ENCODE peak calls at places on chromosomes 2 and 18, in ten cellular contexts. L, K, W, P, B, F, A, H, Q and S are unnamed samples.

GRCh38 chr2:144519934-144520717 is at the start of gene ZEB2:
- DNase-seq in F (no peak), Q (no peak), K (no peak), L (peak), H (peak), P (peak), A (peak), B (peak), W (peak), S (peak)

GRCh38 chr2:9423922-9424272 is 443 bp downstream of the CPSF3 start:
- DNase-seq in P (peak), H (no peak), L (no peak), K (no peak), F (no peak), W (no peak), A (peak), Q (no peak), B (no peak), S (no peak)

GRCh38 chr2:168237741-168238140 is 9.7 kb downstream of the STK39 start:
- DNase-seq in H (no peak), Q (no peak), K (no peak), P (peak), A (no peak), B (no peak), L (no peak), W (no peak), F (no peak), S (no peak)

GRCh38 chr2:212845941-212846340 is 305.5 kb downstream of the IKZF2 start:
- DNase-seq in L (no peak), H (no peak), K (no peak), F (no peak), B (no peak), P (peak), W (no peak), Q (no peak), A (no peak), S (no peak)

GRCh38 chr2:74464406-74464805 is 776 bp downstream of the MOGS start:
- DNase-seq in K (no peak), B (no peak), L (no peak), P (no peak), W (no peak), F (no peak), A (no peak), H (no peak), Q (no peak), S (no peak)

GRCh38 chr18:74083071-74083954 is 64.3 kb downstream of the FBXO15 start:
- DNase-seq in W (peak), A (no peak), B (no peak), H (no peak), K (no peak), L (no peak), F (no peak), Q (no peak), P (no peak), S (no peak)

GRCh38 chr18:32126538-32126937 is 34.9 kb downstream of the RNF138 start:
- DNase-seq in F (no peak), B (no peak), P (no peak), Q (no peak), K (no peak), H (no peak), A (no peak), W (no peak), L (no peak), S (no peak)

GRCh38 chr2:175158894-175159293 is 9.1 kb downstream of the ATF2 start:
- DNase-seq in H (no peak), L (no peak), Q (no peak), K (no peak), P (no peak), W (no peak), A (no peak), B (no peak), F (no peak), S (no peak)

GRCh38 chr2:58569460-58570185 is 328.5 kb upstream of the FANCL start:
- DNase-seq in L (no peak), W (no peak), K (no peak), Q (no peak), F (no peak), P (peak), A (no peak), B (no peak), H (peak), S (no peak)

GRCh38 chr2:223041527-223042109 is 10.4 kb upstream of the KCNE4 start:
- DNase-seq in K (peak), A (peak), P (peak), L (peak), Q (no peak), F (peak), B (peak), W (no peak), H (peak), S (peak)

GRCh38 chr18:69233465-69234054 is 167.1 kb upstream of the DOK6 start:
- DNase-seq in L (no peak), F (no peak), K (no peak), A (no peak), W (no peak), Q (no peak), B (no peak), H (no peak), P (peak), S (no peak)

GRCh38 chr2:14514001-14514400 is 118.5 kb upstream of the LRATD1 start:
- DNase-seq in L (no peak), K (no peak), W (no peak), P (no peak), B (no peak), A (no peak), H (no peak), F (no peak), Q (no peak), S (no peak)

GRCh38 chr2:58156780-58157179 is 84.3 kb downstream of the FANCL start:
- DNase-seq in P (peak), H (no peak), F (no peak), Q (no peak), W (no peak), B (no peak), A (no peak), K (no peak), L (no peak), S (no peak)

GRCh38 chr2:42978887-42979415 is 186.6 kb upstream of the HAAO start:
- DNase-seq in H (no peak), P (no peak), W (no peak), F (peak), A (no peak), K (no peak), Q (no peak), B (no peak), L (no peak), S (no peak)

GRCh38 chr2:105604938-105605337 is 139.8 kb upstream of the NCK2 start:
- DNase-seq in W (no peak), L (no peak), B (peak), Q (peak), A (no peak), F (no peak), P (peak), H (no peak), K (peak), S (no peak)

GRCh38 chr2:119544075-119545031 is at the start of gene CFAP221:
- DNase-seq in W (peak), P (peak), Q (no peak), B (peak), H (peak), L (peak), A (peak), F (peak), K (peak), S (no peak)

GRCh38 chr2:134278546-134278945 is 24.7 kb downstream of the MGAT5 start:
- DNase-seq in A (no peak), B (no peak), Q (no peak), P (no peak), L (no peak), W (no peak), K (no peak), H (no peak), F (no peak), S (no peak)

GRCh38 chr2:142946941-142947340 is 69.5 kb downstream of the KYNU start:
- DNase-seq in H (no peak), W (no peak), L (no peak), B (no peak), K (no peak), A (no peak), Q (no peak), P (peak), F (no peak), S (no peak)

GRCh38 chr2:47069628-47070154 is 85.4 kb downstream of the STPG4 start:
- DNase-seq in A (peak), B (peak), F (peak), W (peak), Q (peak), L (peak), H (peak), P (peak), K (peak), S (peak)

GRCh38 chr2:96770451-96770850 is 9.7 kb downstream of the CNNM4 start:
- DNase-seq in P (no peak), F (no peak), B (no peak), W (no peak), K (no peak), A (no peak), L (no peak), Q (no peak), H (no peak), S (no peak)
- H3K27ac ChIP-seq in P (no peak), F (no peak), B (no peak), W (no peak), K (no peak), A (peak), L (no peak), Q (peak), H (no peak), S (no peak)

DNA sequence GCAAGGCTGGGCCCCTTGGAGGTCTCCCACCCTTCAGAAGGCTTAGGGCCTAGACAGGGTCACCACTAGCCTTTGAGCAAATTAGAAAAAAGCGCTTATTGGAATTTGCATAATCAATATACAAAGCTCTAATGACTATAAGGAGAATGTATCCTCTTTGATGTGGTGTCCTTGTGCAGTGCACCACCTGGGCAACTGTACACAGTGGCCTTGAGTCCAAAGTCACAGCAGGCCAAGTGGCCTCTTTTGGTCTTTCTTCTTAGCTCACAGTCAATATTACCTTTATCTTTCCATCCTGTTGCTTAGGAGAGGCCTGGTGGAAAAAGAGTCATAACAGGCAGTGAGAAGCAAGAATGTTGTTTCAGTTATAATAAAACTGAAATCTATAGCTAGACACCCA is 19.7 kb upstream of the ST3GAL5 start:
- DNase-seq in L (no peak), B (no peak), K (no peak), F (no peak), H (no peak), A (no peak), Q (no peak), P (no peak), W (no peak), S (no peak)
- H3K27ac ChIP-seq in L (peak), B (no peak), K (no peak), F (no peak), H (no peak), A (no peak), Q (no peak), P (no peak), W (no peak), S (no peak)

GRCh38 chr18:66995270-66995669 is 391.4 kb upstream of the CDH19 start:
- DNase-seq in H (no peak), K (no peak), L (no peak), B (no peak), A (no peak), P (no peak), Q (no peak), W (no peak), F (no peak), S (no peak)

GRCh38 chr18:66994790-66995189 is 390.9 kb upstream of the CDH19 start:
- DNase-seq in A (no peak), P (no peak), Q (no peak), B (no peak), K (no peak), H (no peak), L (no peak), F (no peak), W (no peak), S (no peak)

GRCh38 chr18:66999003-66999402 is 395.1 kb upstream of the CDH19 start:
- DNase-seq in W (no peak), P (no peak), K (no peak), Q (no peak), F (no peak), A (no peak), L (no peak), H (no peak), B (no peak), S (no peak)

GRCh38 chr18:66990909-66991308 is 387.0 kb upstream of the CDH19 start:
- DNase-seq in H (no peak), Q (no peak), B (no peak), K (no peak), L (no peak), A (no peak), F (no peak), W (no peak), P (no peak), S (no peak)

DNA sequence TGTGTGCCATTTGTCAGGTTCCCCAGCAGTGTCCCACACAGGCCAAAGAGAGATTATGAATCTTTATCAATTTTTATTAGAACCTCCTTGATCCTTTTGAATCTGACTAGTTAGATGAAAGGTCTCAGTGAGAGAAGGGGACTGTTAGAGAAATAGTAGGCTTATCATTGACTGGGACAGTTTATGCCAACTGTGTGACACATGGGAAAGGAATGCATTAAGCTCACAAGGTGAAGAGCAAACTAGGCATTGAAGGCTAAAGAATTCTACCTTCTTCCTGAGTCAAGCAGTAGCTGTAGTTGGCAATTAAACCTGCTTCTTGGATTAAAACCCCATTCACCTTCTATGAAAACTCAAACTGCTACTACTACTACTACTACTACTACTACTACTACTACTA is 389.6 kb upstream of the CDH19 start:
- DNase-seq in F (no peak), A (no peak), B (no peak), Q (no peak), W (no peak), P (peak), K (no peak), H (peak), L (no peak), S (no peak)
- H3K27ac ChIP-seq in F (no peak), A (no peak), B (no peak), Q (no peak), W (no peak), P (no peak), K (no peak), H (peak), L (no peak), S (no peak)

DNA sequence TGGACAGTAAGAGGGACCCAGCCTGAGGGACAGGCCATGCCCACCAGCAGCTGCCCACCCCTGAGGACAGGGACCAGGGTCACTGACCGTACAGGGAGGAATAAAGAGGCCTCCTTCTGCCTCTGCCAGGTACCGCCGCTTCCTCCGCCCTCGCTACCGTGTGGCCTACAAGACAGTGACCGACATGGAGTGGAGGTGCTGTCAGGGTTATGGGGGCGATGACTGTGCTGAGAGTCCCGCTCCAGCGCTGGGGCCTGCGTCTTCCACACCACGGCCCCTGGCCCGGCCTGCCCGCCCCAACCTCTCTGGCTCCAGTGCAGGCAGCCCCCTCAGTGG is 2.2 kb downstream of the EMILIN1 start:
- DNase-seq in A (no peak), P (no peak), Q (no peak), B (no peak), K (no peak), W (no peak), F (peak), L (no peak), H (no peak), S (no peak)
- H3K27ac ChIP-seq in A (peak), P (peak), Q (peak), B (peak), K (peak), W (peak), F (peak), L (peak), H (peak), S (peak)

DNA sequence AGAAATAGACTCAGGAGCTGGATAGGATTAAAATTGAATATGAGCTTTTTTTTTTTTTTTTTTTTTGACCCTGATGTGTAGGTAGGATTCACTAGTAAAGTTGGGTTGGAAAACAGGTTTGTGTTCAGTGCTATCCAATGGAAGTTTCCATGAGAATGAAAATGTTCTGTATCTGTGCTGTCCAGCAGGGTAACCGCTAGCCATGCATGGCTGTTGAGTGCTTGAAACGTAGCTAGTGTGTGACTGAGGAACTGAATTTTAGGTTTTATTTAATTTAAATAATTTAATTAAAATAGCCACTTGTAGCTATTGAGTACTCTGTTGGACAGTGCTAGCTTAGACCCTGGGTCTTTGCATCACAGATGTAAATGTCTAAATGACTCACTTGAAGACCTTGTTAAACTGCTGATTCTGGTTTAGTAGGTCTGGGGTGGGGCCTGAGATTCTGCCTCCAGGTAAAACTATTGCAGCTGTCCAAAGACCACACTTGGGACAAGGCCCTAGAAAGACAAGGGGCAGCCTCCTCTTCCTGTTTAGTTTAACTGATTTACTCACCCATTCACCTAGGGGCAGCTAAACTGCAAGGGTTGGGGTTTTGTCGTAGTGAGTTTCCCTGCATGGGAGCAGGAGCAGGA is 84.7 kb upstream of the STON1 start:
- DNase-seq in H (peak), P (no peak), L (no peak), F (no peak), W (no peak), A (no peak), Q (no peak), K (no peak), B (no peak), S (no peak)
- H3K27ac ChIP-seq in H (peak), P (no peak), L (no peak), F (no peak), W (no peak), A (no peak), Q (no peak), K (no peak), B (no peak), S (no peak)

DNA sequence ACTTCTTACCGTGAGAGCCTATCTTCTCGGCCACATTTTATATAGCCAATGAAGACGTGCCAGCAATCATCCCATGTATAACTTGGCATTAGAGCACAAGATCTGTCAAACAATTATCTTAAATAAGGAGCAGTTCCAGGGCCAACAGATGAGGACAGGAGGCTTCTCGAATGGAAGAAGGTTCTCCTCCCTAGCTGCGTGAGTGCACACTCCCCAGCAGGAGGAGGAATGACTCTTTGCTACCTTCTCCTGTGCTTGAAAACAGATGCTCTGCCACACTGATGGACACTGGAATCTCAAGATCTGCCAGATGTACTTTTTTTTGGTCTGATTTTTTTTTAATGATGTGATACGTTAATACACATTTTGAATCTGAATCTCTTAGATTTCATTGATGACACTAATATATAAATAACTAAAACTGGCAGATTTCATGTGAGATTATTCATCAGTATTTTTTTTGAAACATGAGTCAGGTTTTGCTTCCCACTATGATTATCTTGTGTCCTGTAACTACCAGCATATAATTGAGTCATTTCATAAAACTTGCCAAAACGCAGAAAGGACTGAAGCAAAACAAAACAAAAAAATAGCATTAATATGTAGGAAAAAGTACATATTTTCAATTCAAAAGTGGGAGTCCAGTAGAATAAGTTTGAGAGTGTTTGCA is 626 bp upstream of the VIT start:
- DNase-seq in A (no peak), W (no peak), F (no peak), K (no peak), Q (no peak), P (peak), L (no peak), B (no peak), H (no peak), S (peak)
- H3K27ac ChIP-seq in A (no peak), W (no peak), F (no peak), K (no peak), Q (no peak), P (peak), L (no peak), B (no peak), H (no peak), S (no peak)

DNA sequence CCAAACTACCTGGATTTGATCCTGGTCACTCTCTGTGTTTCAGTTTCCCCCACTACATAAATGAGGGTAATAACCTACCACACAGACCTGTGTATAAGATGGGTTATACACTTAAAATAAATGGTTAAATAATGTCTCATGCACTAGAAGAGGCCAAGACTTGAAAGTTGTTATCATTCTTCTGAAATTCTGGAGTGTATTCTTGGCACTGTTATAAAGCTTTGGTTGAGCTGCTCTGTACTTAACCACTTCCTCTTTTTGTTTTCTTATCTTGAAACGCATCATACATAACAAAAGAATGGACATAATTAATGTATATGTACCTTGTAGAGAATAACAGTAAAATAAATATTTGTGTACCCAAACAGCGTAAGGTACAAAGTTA is 281.0 kb downstream of the AFF3 start:
- DNase-seq in Q (no peak), H (no peak), W (no peak), L (no peak), A (no peak), F (no peak), B (no peak), P (peak), K (no peak), S (no peak)
- H3K27ac ChIP-seq in Q (no peak), H (no peak), W (no peak), L (no peak), A (no peak), F (no peak), B (no peak), P (no peak), K (no peak), S (no peak)